ENCODE peak calls at places on chromosome 15, in eight cellular contexts. X is CD8-positive, alpha-beta T cell; Y is cardiac muscle cell; B is GM23338; D is thyroid gland; I is spleen; Z is GM23248; N is astrocyte. C is an unnamed sample. For H3K4me1, the result is how much of the 10 kb centered on the place peaks cover.

GRCh38 chr15:95492388-95493070 is 838.0 kb upstream of the NR2F2 start:
- DNase-seq in D (no peak), N (no peak), I (no peak), Y (no peak), X (no peak), B (no peak), Z (no peak), C (no peak)

GRCh38 chr15:49964071-49964470 is 155.0 kb downstream of the ATP8B4 start:
- DNase-seq in I (no peak), N (no peak), Z (no peak), B (no peak), X (no peak), D (peak), Y (no peak), C (no peak)

GRCh38 chr15:90730290-90730689 is 13.1 kb downstream of the BLM start:
- DNase-seq in I (no peak), B (no peak), X (no peak), Z (no peak), D (no peak), Y (no peak), N (no peak), C (no peak)

GRCh38 chr15:65413760-65414144 is 9.0 kb downstream of the IGDCC4 start:
- DNase-seq in B (no peak), X (no peak), N (no peak), Y (no peak), Z (no peak), D (no peak), I (no peak), C (no peak)

GRCh38 chr15:42623951-42624350 is 48.5 kb downstream of the STARD9 start:
- DNase-seq in I (no peak), X (no peak), N (no peak), Z (no peak), D (no peak), Y (no peak), B (no peak), C (no peak)

GRCh38 chr15:77859491-77860060 is 217.9 kb downstream of the TBC1D2B start:
- DNase-seq in Y (no peak), I (peak), Z (no peak), B (peak), X (no peak), N (no peak), D (no peak), C (no peak)

GRCh38 chr15:41474436-41474835 is 19.2 kb upstream of the ITPKA start:
- DNase-seq in X (no peak), I (no peak), B (no peak), Z (no peak), D (no peak), Y (no peak), N (no peak), C (no peak)

GRCh38 chr15:58308742-58309355 is 122.9 kb upstream of the LIPC start:
- DNase-seq in Y (no peak), B (peak), N (no peak), D (no peak), Z (no peak), X (no peak), I (no peak), C (no peak)

GRCh38 chr15:88185584-88185983 is 71.0 kb downstream of the NTRK3 start:
- DNase-seq in I (no peak), N (no peak), Z (no peak), D (no peak), Y (no peak), X (no peak), B (no peak), C (no peak)

GRCh38 chr15:33242669-33243191 is 48.2 kb upstream of the FMN1 start:
- DNase-seq in Y (peak), N (peak), X (no peak), Z (peak), I (no peak), B (peak), D (peak), C (no peak)

GRCh38 chr15:41971089-41971892 is 1.1 kb downstream of the EHD4 start:
- DNase-seq in Y (peak), I (peak), X (peak), B (peak), D (peak), Z (peak), N (peak), C (peak)

GRCh38 chr15:25236861-25237155 is 202.0 kb downstream of the UBE3A start:
- DNase-seq in B (no peak), Z (no peak), X (no peak), D (no peak), N (no peak), I (no peak), Y (no peak), C (no peak)

GRCh38 chr15:82177291-82178010 is 85.1 kb downstream of the EFL1 start:
- DNase-seq in N (peak), D (no peak), B (no peak), Z (peak), I (no peak), X (no peak), Y (no peak), C (no peak)

GRCh38 chr15:68979036-68979435 is 35.5 kb upstream of the NOX5 start:
- DNase-seq in Z (no peak), X (no peak), Y (no peak), I (no peak), B (no peak), D (no peak), N (no peak), C (no peak)

GRCh38 chr15:32822739-32823138 is 104.9 kb downstream of the GREM1 start:
- DNase-seq in I (no peak), Z (no peak), Y (no peak), N (no peak), B (no peak), X (no peak), D (no peak), C (no peak)

GRCh38 chr15:93038064-93038705 is 50.8 kb downstream of the RGMA start:
- DNase-seq in Z (no peak), N (no peak), B (no peak), X (no peak), D (no peak), I (peak), Y (no peak), C (no peak)

GRCh38 chr15:42273900-42274692 is 863 bp upstream of the TMEM87A start:
- DNase-seq in Y (peak), I (peak), Z (peak), D (peak), N (peak), B (peak), X (peak), C (peak)

GRCh38 chr15:57527382-57528091 is 64.2 kb upstream of the MYZAP start:
- DNase-seq in Y (peak), Z (peak), D (peak), I (no peak), X (no peak), N (peak), B (peak), C (no peak)

GRCh38 chr15:89121414-89121813 is 33.2 kb downstream of the ABHD2 start:
- DNase-seq in B (no peak), N (no peak), Y (no peak), I (no peak), X (no peak), D (no peak), Z (no peak), C (no peak)

GRCh38 chr15:37016287-37016686 is 84.1 kb downstream of the MEIS2 start:
- DNase-seq in X (no peak), N (peak), Z (peak), Y (no peak), I (no peak), B (no peak), D (no peak), C (no peak)

GRCh38 chr15:65576669-65577068 is 34.3 kb downstream of the INTS14 start:
- DNase-seq in Y (no peak), Z (peak), X (no peak), B (no peak), D (no peak), I (no peak), N (peak), C (no peak)

GRCh38 chr15:40743921-40744809 is 10.9 kb downstream of the RMDN3 start:
- DNase-seq in D (no peak), Y (no peak), B (peak), N (peak), X (peak), Z (peak), I (peak), C (no peak)

GRCh38 chr15:80902298-80902801 is 87.3 kb downstream of the MESD start:
- DNase-seq in I (no peak), N (no peak), B (no peak), D (no peak), X (no peak), Y (no peak), Z (no peak), C (no peak)

GRCh38 chr15:39581501-39582285 is 814 bp downstream of the THBS1 start:
- DNase-seq in N (no peak), X (no peak), I (peak), B (peak), Y (peak), D (peak), Z (peak), C (peak)
- H3K27ac ChIP-seq in N (peak), X (no peak), I (peak), B (peak), Y (no peak), D (no peak), Z (peak), C (peak)

GRCh38 chr15:78995921-78996780 is 51.3 kb upstream of the CTSH start:
- DNase-seq in D (peak), X (no peak), B (no peak), Y (no peak), N (no peak), Z (no peak), I (no peak), C (no peak)
- H3K4me1 ChIP-seq in D (under half), X (under half), B (under half), Y (under half), N (under half), Z (under half), I (under half), C (under half)

GRCh38 chr15:48177383-48177874 is 666 bp downstream of the MYEF2 start:
- DNase-seq in D (peak), B (peak), X (peak), I (no peak), N (peak), Z (peak), Y (peak), C (no peak)
- H3K4me3 ChIP-seq in D (peak), B (peak), X (peak), I (peak), N (peak), Z (peak), Y (peak), C (peak)

GRCh38 chr15:51737538-51738305 is at the start of gene LYSMD2:
- DNase-seq in Y (peak), B (peak), X (peak), Z (peak), I (peak), N (no peak), D (peak), C (peak)
- H3K27ac ChIP-seq in Y (no peak), B (no peak), X (peak), Z (no peak), I (peak), N (no peak), D (peak), C (peak)

GRCh38 chr15:100737214-100737613 is 134.8 kb downstream of the ASB7 start:
- DNase-seq in X (no peak), D (no peak), B (no peak), Y (no peak), I (no peak), N (no peak), Z (no peak), C (no peak)

GRCh38 chr15:100738614-100739013 is 136.2 kb downstream of the ASB7 start:
- DNase-seq in B (no peak), Z (no peak), I (peak), N (no peak), Y (no peak), D (no peak), X (no peak), C (no peak)

GRCh38 chr15:100735654-100736053 is 133.3 kb downstream of the ASB7 start:
- DNase-seq in N (no peak), D (no peak), X (no peak), B (no peak), I (no peak), Z (no peak), Y (no peak), C (no peak)

GRCh38 chr15:100734606-100735005 is 132.2 kb downstream of the ASB7 start:
- DNase-seq in Y (no peak), D (no peak), N (no peak), I (peak), B (no peak), X (no peak), Z (no peak), C (no peak)

GRCh38 chr15:100740105-100740504 is 137.7 kb downstream of the ASB7 start:
- DNase-seq in I (no peak), Y (no peak), D (no peak), X (no peak), N (no peak), Z (no peak), B (no peak), C (no peak)
- H3K4me1 ChIP-seq in I (under half), Y (under half), D (under half), X (under half), N (under half), Z (under half), B (under half), C (under half)

GRCh38 chr15:100043732-100044131 is 298.0 kb downstream of the ADAMTS17 start:
- DNase-seq in X (no peak), I (no peak), N (no peak), D (no peak), Z (no peak), Y (no peak), B (no peak), C (no peak)
- H3K4me3 ChIP-seq in X (no peak), I (no peak), N (peak), D (no peak), Z (no peak), Y (no peak), B (no peak), C (no peak)

GRCh38 chr15:26261966-26262365 is 398.8 kb upstream of the ATP10A start:
- DNase-seq in N (no peak), D (no peak), Y (peak), X (no peak), Z (no peak), I (no peak), B (no peak), C (no peak)
- H3K27ac ChIP-seq in N (no peak), D (no peak), Y (no peak), X (no peak), Z (no peak), I (no peak), B (no peak), C (no peak)

GRCh38 chr15:63973212-63974009 is 72.9 kb downstream of the DAPK2 start:
- DNase-seq in N (peak), I (peak), B (no peak), X (no peak), Z (peak), Y (no peak), D (no peak), C (no peak)
- H3K4me1 ChIP-seq in N (under half), I (under half), B (under half), X (under half), Z (under half), Y (under half), D (under half), C (under half)

GRCh38 chr15:84819291-84819768 is 2.2 kb downstream of the ALPK3 start:
- DNase-seq in D (peak), I (peak), Y (peak), X (no peak), B (peak), Z (no peak), N (no peak), C (no peak)

GRCh38 chr15:84816694-84817460 is at the start of gene ALPK3:
- DNase-seq in Y (peak), N (no peak), B (peak), X (no peak), I (no peak), Z (no peak), D (peak), C (no peak)

GRCh38 chr15:84818221-84819131 is 1.3 kb downstream of the ALPK3 start:
- DNase-seq in D (peak), N (peak), B (peak), I (peak), Y (peak), X (no peak), Z (peak), C (no peak)

GRCh38 chr15:84819791-84820190 is 2.6 kb downstream of the ALPK3 start:
- DNase-seq in N (no peak), D (no peak), Y (no peak), Z (no peak), X (no peak), I (no peak), B (no peak), C (no peak)

GRCh38 chr15:84817461-84818081 is 415 bp downstream of the ALPK3 start:
- DNase-seq in X (no peak), Z (no peak), B (peak), Y (peak), D (peak), I (peak), N (no peak), C (no peak)
- H3K4me3 ChIP-seq in X (no peak), Z (no peak), B (peak), Y (peak), D (peak), I (no peak), N (no peak), C (no peak)

C was measured in lung.